ENCODE peak calls at places on chromosome 20, in eight cellular contexts. S is thoracic aorta; C is CD8-positive, alpha-beta T cell; V is tibial artery; M is body of pancreas; Q is stomach; H is pancreas; E is endothelial cell of umbilical vein. D is an unnamed sample.

GRCh38 chr20:22374066-22374465 is 210.3 kb downstream of the FOXA2 start:
- DNase-seq in S (no peak), Q (no peak), H (no peak), E (no peak), M (no peak), V (no peak), C (no peak), D (no peak)

GRCh38 chr20:53899351-53900167 is 170.8 kb downstream of the BCAS1 start:
- DNase-seq in Q (peak; percentile 46), M (peak; percentile 49), E (peak; percentile 47), S (no peak), H (no peak), C (peak; percentile 82), V (peak; percentile 59), D (no peak)

GRCh38 chr20:10863337-10864060 is 189.7 kb upstream of the JAG1 start:
- DNase-seq in H (no peak), Q (no peak), V (no peak), C (no peak), E (peak; percentile 87), S (no peak), M (peak; percentile 54), D (peak; percentile 79)

GRCh38 chr20:57595041-57596030 is 24.9 kb downstream of the ZBP1 start:
- DNase-seq in V (no peak), S (no peak), M (no peak), E (no peak), Q (no peak), H (no peak), C (no peak), D (no peak)

GRCh38 chr20:10167025-10167424 is 51.6 kb upstream of the SNAP25 start:
- DNase-seq in V (no peak), M (no peak), E (no peak), S (no peak), H (no peak), Q (no peak), C (no peak), D (no peak)

GRCh38 chr20:45972500-45973183 is 639 bp upstream of the ZNF335 start:
- DNase-seq in M (peak; percentile 96), C (no peak), Q (no peak), E (no peak), V (no peak), S (no peak), H (no peak), D (no peak)

GRCh38 chr20:40600441-40601235 is 88.4 kb downstream of the MAFB start:
- DNase-seq in Q (no peak), E (no peak), H (no peak), S (no peak), C (no peak), M (no peak), V (no peak), D (no peak)

GRCh38 chr20:36467076-36467999 is 74.0 kb upstream of the MYL9 start:
- DNase-seq in M (peak; percentile 83), Q (peak; percentile 63), C (peak; percentile 68), S (no peak), H (peak; percentile 90), V (no peak), E (peak; percentile 64), D (no peak)

GRCh38 chr20:57965441-57965840 is 255.6 kb upstream of the PMEPA1 start:
- DNase-seq in E (no peak), H (no peak), Q (no peak), V (no peak), M (no peak), C (no peak), S (no peak), D (no peak)

GRCh38 chr20:4130404-4131189 is 115.2 kb upstream of the RNF24 start:
- DNase-seq in C (no peak), V (no peak), Q (no peak), E (peak; percentile 68), S (no peak), M (no peak), H (no peak), D (peak; percentile 27)

GRCh38 chr20:49471397-49471796 is 11.1 kb downstream of the KCNB1 start:
- DNase-seq in C (no peak), M (no peak), H (no peak), S (no peak), V (no peak), E (no peak), Q (no peak), D (no peak)

GRCh38 chr20:4190792-4191519 is 175.6 kb upstream of the RNF24 start:
- DNase-seq in H (no peak), M (no peak), C (no peak), Q (no peak), S (no peak), V (no peak), E (no peak), D (no peak)

GRCh38 chr20:10492844-10493243 is 57.7 kb downstream of the SLX4IP start:
- DNase-seq in H (no peak), C (no peak), S (no peak), E (no peak), V (no peak), M (no peak), Q (no peak), D (no peak)

GRCh38 chr20:8082999-8083398 is 49.1 kb upstream of the PLCB1 start:
- DNase-seq in C (no peak), S (no peak), H (no peak), V (no peak), M (no peak), Q (no peak), E (no peak), D (no peak)

GRCh38 chr20:56215115-56215514 is 33.4 kb upstream of the MC3R start:
- DNase-seq in Q (no peak), H (no peak), V (no peak), C (no peak), E (no peak), M (no peak), S (no peak), D (no peak)

GRCh38 chr20:25984933-25985332 is 288.3 kb upstream of the ZNF337 start:
- DNase-seq in Q (no peak), S (no peak), M (peak; percentile 49), E (peak; percentile 37), V (peak; percentile 82), C (peak; percentile 56), H (peak; percentile 72), D (no peak)

GRCh38 chr20:34798871-34799270 is 26.6 kb downstream of the NCOA6 start:
- DNase-seq in V (no peak), H (no peak), S (no peak), M (no peak), E (no peak), Q (no peak), C (no peak), D (no peak)
- H3K27me3 ChIP-seq in V (no peaks in the 10 kb centered on the region), H (no peaks in the 10 kb centered on the region), S (no peaks in the 10 kb centered on the region), M (no peaks in the 10 kb centered on the region), E (no peaks in the 10 kb centered on the region), Q (no peaks in the 10 kb centered on the region), C (no peaks in the 10 kb centered on the region), D (no peaks in the 10 kb centered on the region)

DNA sequence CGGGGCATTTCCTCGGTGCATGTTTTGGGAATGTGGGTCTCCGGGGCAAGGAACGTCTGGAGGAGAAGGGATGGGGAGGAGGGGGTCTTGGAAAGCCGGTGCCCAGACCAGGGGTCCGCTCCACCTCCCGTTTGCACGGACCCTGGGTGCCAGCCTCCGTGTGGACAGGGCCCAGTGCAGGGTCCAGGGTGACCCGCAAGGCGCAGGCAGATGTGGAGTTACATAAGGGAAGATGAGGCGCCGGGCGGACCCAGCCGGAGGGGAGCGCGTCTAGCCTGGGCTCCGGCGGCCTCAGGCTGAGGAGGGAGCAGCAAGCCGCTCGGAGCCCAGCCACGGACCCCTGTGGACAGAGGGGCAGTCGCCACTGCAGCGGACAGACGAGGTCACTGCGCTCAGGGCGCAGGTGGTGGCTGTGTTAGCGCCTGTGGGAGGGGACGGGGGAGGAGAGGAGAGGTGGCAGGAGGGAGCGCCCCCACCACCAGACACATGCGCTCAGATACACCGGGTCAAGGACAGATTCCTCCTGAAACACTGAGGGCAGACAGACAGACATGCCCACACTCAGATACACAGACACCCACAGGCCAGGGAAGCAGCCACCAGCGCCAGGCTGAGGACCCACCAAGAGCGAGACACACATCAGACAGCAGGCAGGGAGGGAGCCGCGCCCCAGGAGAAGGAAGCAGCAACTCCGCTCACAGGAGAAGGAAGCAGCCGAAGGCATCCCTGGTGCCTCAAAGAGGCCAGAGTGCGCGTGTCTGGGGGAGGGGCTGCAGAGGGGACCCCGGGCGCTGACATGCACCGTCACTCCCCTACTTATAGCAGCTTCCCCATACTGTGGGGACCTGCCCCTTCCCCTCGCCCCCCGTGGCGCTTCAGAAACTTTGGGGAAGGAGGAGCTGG is 839 bp upstream of the HRH3 start:
- DNase-seq in Q (no peak), E (no peak), V (no peak), M (no peak), C (no peak), S (no peak), H (peak; percentile 74), D (no peak)
- H3K27ac ChIP-seq in Q (no peak overlapping the region), E (no peak overlapping the region), V (no peak overlapping the region), M (no peak overlapping the region), C (no peak overlapping the region), S (no peak overlapping the region), H (no peak overlapping the region), D (no peak overlapping the region)

DNA sequence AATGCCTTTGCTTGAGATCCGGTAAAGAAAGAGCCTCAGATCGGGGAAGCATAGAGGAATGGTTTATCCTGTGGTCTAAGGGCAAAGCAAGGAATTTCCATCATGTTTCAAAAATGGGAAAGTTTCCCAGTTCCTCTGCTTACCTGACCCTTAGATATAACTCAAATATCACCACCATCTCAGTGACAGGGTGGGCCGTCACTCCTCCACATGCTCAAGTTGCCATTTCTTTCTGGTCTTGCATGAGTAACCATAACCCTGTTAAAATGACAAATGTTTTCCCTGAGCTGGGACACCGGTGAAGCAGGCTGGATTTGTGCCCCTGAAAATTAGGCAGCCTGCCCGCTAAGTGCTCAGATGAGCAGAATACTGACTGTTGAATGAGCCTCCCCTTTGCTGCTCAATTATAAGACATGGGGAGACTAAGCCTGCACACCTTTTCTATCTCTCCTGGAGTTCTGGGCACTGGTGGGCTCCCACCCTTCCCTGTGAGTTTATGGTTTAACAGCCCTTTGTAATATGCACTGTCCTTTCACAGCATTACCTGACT is 161.7 kb downstream of the SLC24A3 start:
- DNase-seq in E (no peak), C (no peak), M (no peak), S (no peak), Q (no peak), H (no peak), V (no peak), D (no peak)
- H3K27me3 ChIP-seq in E (no peaks in the 10 kb centered on the region), C (no peaks in the 10 kb centered on the region), M (no peaks in the 10 kb centered on the region), S (no peaks in the 10 kb centered on the region), Q (no peaks in the 10 kb centered on the region), H (peaks cover 3% of the 10 kb centered on the region), V (no peaks in the 10 kb centered on the region), D (no peaks in the 10 kb centered on the region)

DNA sequence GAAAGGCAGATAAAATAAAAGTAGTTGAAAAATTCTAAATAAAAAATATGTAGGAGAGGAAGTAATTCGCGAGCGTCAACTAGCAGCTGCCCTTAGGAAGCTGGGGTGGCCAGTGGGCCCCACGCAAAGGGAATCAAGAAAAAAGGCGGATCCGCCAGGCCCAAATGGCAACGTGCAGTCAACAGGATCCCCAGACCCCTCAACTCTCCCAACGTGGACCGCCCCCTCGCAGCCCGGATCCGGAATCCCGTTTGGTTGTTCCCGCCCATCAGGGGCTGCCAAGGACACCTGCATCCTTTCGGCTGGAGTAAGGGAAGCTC is 296 bp downstream of the DZANK1 start:
- DNase-seq in V (no peak), Q (no peak), S (no peak), C (no peak), E (no peak), M (no peak), H (no peak), D (no peak)
- H3K27ac ChIP-seq in V (peak overlapping the region; percentile 73), Q (peak overlapping the region; percentile 87), S (no peak overlapping the region), C (peak overlapping the region; percentile 73), E (no peak overlapping the region), M (no peak overlapping the region), H (no peak overlapping the region), D (no peak overlapping the region)